ENCODE peak calls at places on chromosomes 16 and 17, in four cellular contexts. I is IMR-90, S is brain microvascular endothelial cell, A is lung. Z is an unnamed sample.
A peak's percentile ranks its signal among the peaks of the same experiment; 100 is the strongest.

GRCh38 chr16:12971216-12971615 is 69.8 kb downstream of the SHISA9 start:
- DNase-seq in S (peak; percentile 1), A (no peak), I (no peak), Z (no peak)

GRCh38 chr17:67608691-67609090 is 109.0 kb upstream of the NOL11 start:
- DNase-seq in S (peak; percentile 71), A (no peak), I (peak; percentile 91), Z (no peak)

GRCh38 chr17:47941998-47942490 is 673 bp downstream of the PNPO start:
- DNase-seq in A (no peak), I (no peak), S (no peak), Z (no peak)

GRCh38 chr16:30985401-30986128 is 558 bp downstream of the HSD3B7 start:
- DNase-seq in A (peak; percentile 63), I (no peak), S (no peak), Z (no peak)

GRCh38 chr16:1823821-1824220 is 2.8 kb downstream of the HAGH start:
- DNase-seq in I (peak; percentile 59), A (no peak), S (peak; percentile 37), Z (peak; percentile 72)

GRCh38 chr17:77212081-77212832 is 71.5 kb downstream of the SEC14L1 start:
- DNase-seq in S (no peak), I (no peak), A (no peak), Z (peak; percentile 58)

GRCh38 chr17:27457731-27458523 is 1.7 kb downstream of the KSR1 start:
- DNase-seq in S (no peak), I (peak; percentile 53), A (no peak), Z (no peak)

GRCh38 chr17:64058547-64059115 is 38.2 kb upstream of the ICAM2 start:
- DNase-seq in S (no peak), A (no peak), I (peak; percentile 14), Z (no peak)

GRCh38 chr16:87278191-87279093 is 38.8 kb downstream of the C16orf95 start:
- DNase-seq in A (peak; percentile 64), S (peak; percentile 77), I (peak; percentile 77), Z (no peak)

GRCh38 chr17:74119049-74119580 is 84.4 kb upstream of the RPL38 start:
- DNase-seq in S (no peak), I (no peak), A (no peak), Z (no peak)

GRCh38 chr17:69637399-69638165 is 223.1 kb downstream of the MAP2K6 start:
- DNase-seq in A (no peak), I (peak; percentile 81), S (peak; percentile 8), Z (no peak)

GRCh38 chr17:38453951-38454421 is 25.7 kb downstream of the ARHGAP23 start:
- DNase-seq in A (no peak), S (no peak), I (peak; percentile 38), Z (no peak)

GRCh38 chr16:75074415-75074793 is 42.2 kb downstream of the LDHD start:
- DNase-seq in A (no peak), I (no peak), S (no peak), Z (no peak)
- TF ChIP-seq CTCF in A (no peak), I (no peak), S (no peak), Z (no peak)

GRCh38 chr17:8376302-8377067 is at the start of gene KRABD2:
- DNase-seq in I (peak; percentile 79), A (peak; percentile 90), S (peak; percentile 68), Z (peak; percentile 96)
- TF ChIP-seq CTCF in I (peak; percentile 66), A (peak; percentile 31), S (peak; percentile 71), Z (peak; percentile 80)

DNA sequence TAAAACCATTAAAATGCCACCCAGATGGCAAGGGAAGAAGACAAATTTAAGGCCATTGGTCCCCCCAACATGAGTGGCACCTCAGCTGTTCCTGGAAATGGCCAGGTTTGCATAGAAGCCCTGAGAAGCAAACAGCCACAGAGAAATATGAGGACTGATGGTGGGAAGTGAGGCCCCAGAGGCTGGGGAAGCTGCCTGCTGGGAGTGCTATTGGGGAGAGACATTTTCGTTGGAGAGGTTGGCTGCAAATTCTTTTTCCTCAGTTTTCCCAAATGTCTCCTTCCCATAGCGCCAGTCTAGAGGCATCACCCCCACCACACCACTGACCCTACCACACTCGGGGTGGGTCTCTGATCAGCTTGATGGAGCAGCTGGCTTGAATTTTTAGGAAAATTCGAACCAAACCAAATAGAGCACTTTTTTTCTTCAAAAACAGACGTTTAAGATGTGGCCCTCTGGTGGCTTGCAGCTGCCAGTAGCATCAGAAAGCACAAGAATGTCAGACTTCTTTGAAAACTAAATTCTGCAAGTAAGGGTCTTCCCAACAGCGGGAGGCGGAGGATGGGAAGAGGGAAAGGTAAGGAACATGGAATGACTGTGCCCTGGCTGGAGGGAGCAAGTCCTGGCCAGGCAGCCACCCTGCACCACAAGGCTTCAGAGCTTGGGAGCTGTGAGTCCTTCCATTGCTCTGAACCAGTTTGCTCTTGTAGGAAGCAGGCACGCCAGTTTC is 13.2 kb upstream of the SLC12A3 start:
- DNase-seq in A (no peak), S (peak; percentile 43), I (peak; percentile 50), Z (no peak)
- TF ChIP-seq CTCF in A (no peak), S (peak; percentile 79), I (peak; percentile 60), Z (peak; percentile 83)

DNA sequence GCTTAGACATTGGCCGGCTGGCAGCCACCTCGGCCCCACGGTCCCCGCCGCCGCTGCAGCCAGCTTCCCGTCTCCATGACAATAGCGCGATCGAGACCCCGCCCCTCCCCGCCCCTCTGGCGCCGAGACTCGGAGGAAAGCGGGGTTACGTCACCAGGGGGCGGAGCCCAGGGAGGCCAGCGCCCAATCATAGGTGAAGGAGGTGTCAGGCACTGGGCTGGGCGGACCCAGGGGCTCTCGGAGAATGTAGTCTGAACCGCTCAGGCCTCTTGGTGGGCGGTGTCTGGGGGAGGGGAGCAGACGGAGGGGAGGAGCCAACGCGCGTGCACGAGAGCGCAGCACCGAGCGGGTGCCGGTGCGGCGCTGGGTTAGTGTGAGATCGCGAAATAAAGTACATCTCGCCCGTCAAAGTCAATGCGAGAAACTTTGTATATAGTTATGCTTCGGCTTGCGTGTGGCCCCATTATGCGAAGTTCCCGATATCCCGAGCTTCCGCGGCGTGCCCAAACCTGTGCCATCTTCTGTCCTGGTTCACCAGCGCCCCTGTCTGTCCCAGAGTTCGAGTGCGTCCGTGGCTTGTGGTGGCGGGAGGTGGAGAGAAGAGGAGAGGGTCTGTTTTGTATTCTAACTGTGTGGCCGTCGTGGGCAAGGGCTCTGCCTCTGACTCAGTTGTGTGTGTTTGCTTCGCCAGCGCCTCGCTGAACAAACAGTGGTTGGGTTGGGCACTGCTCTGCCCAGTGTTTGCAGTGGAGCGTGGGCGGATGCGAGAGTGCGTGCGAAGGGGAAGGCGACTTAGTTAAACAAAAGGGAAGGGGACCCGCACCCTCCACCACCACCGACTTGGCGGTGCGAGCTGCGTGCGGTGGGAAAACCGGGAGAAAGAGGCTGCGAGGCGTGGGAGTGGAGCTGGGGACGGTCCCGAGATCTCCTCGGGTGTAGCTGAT is 1.3 kb upstream of the IRX5 start:
- DNase-seq in S (peak; percentile 99), A (peak; percentile 99), I (peak; percentile 94), Z (peak; percentile 100)
- TF ChIP-seq CTCF in S (peak; percentile 39), A (no peak), I (no peak), Z (peak; percentile 68)

Z was measured in chondrocyte.